ENCODE peak calls at places on chromosomes 4 and X, in six cellular contexts. N is IMR-90, O is neuronal stem cell, T is mesendoderm, M is H1, S is H9. E is an unnamed sample.

GRCh38 chr4:54942735-54943134 is 182.7 kb downstream of the KDR start:
- DNase-seq in T (no peak), N (no peak), S (no peak), M (no peak), O (no peak), E (no peak)

GRCh38 chr4:151169223-151169622 is 69.8 kb downstream of the RPS3A start:
- DNase-seq in T (peak), O (peak), S (no peak), M (no peak), N (peak), E (peak)

GRCh38 chr4:142811034-142811433 is 35.1 kb downstream of the INPP4B start:
- DNase-seq in N (no peak), S (no peak), O (no peak), T (no peak), M (no peak), E (no peak)

GRCh38 chr4:101458914-101459313 is 111.6 kb upstream of the PPP3CA start:
- DNase-seq in M (no peak), T (peak), S (no peak), N (peak), O (no peak), E (peak)

GRCh38 chr4:156901871-156902270 is 69.7 kb downstream of the PDGFC start:
- DNase-seq in S (no peak), T (no peak), N (peak), M (no peak), O (no peak), E (no peak)

GRCh38 chr4:16952462-16952871 is 54.0 kb upstream of the LDB2 start:
- DNase-seq in O (no peak), M (no peak), T (no peak), S (no peak), N (no peak), E (peak)

GRCh38 chr4:163132469-163133222 is 34.0 kb downstream of the NAF1 start:
- DNase-seq in M (no peak), S (no peak), T (no peak), N (no peak), O (no peak), E (no peak)

GRCh38 chr4:20528508-20528907 is 171.8 kb upstream of the PACRGL start:
- DNase-seq in N (peak), M (no peak), S (no peak), T (no peak), O (no peak), E (peak)

GRCh38 chr4:4254666-4255065 is 6.6 kb upstream of the TMEM128 start:
- DNase-seq in T (no peak), S (no peak), M (no peak), O (no peak), N (no peak), E (no peak)

GRCh38 chr4:133154725-133155124 is 5.6 kb downstream of the PCDH10 start:
- DNase-seq in M (no peak), S (no peak), T (peak), N (peak), O (no peak), E (peak)

GRCh38 chr4:59869056-59869455 is 1331.1 kb upstream of the ADGRL3 start:
- DNase-seq in S (no peak), N (no peak), O (peak), T (no peak), M (no peak), E (no peak)

GRCh38 chr4:101211146-101211553 is 136.2 kb downstream of the PPP3CA start:
- DNase-seq in T (peak), O (no peak), M (no peak), S (no peak), N (peak), E (peak)

GRCh38 chrX:115549008-115549407 is 12.0 kb upstream of the PLS3 start:
- DNase-seq in M (no peak), T (no peak), S (no peak), N (no peak), O (no peak), E (no peak)

GRCh38 chrX:124502599-124502998 is 156.2 kb downstream of the SH2D1A start:
- DNase-seq in S (no peak), N (no peak), M (no peak), T (no peak), O (no peak), E (no peak)

DNA sequence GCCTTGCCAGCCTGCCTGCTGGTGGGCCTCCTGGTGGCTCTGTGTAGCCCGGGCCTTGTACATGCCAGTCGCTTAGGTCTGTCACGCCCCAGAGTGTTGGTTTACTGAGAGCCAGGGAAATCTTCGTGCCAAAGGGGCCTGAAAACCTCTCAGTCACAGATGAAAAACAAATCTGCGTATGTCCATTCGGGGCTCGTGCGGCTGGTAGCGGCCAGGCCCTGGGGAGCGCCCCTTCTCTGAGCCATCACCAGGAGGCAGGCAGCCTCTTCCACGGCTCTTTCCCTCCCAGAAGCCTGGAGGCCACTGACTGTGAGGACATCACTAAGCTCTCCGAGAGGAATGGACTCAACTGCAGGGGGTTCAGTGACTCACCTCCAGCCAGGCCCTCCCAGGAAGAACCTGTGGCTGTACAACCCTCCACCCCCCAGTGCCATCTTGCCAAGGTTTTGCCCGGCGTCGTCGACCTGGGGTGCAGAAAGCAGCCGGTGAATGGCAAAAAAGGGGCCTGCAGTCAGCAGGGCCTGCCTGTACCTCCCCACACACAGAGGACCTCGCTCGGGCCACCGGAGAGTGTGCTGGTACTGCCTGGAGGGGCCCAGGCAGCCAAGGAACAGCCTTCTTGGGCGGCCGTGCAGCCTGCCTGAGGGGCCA is 162.2 kb downstream of the BCOR start:
- DNase-seq in N (no peak), T (peak), M (no peak), O (no peak), S (peak), E (no peak)
- H2BK120ac ChIP-seq in N (no peak), T (no peak), M (no peak), O (no peak), S (no peak), E (no peak)

GRCh38 chr4:145936142-145937020 is 2.2 kb downstream of the ZNF827 start:
- DNase-seq in O (peak), M (peak), S (peak), N (peak), T (peak), E (peak)
- H3K18ac ChIP-seq in O (peak), M (peak), S (peak), N (peak), T (peak), E (peak)

GRCh38 chr4:25775166-25775565 is 87.6 kb downstream of the SEL1L3 start:
- DNase-seq in O (no peak), N (no peak), S (no peak), M (no peak), T (no peak), E (no peak)
- H2BK15ac ChIP-seq in O (no peak), N (no peak), S (no peak), M (no peak), T (no peak), E (no peak)

DNA sequence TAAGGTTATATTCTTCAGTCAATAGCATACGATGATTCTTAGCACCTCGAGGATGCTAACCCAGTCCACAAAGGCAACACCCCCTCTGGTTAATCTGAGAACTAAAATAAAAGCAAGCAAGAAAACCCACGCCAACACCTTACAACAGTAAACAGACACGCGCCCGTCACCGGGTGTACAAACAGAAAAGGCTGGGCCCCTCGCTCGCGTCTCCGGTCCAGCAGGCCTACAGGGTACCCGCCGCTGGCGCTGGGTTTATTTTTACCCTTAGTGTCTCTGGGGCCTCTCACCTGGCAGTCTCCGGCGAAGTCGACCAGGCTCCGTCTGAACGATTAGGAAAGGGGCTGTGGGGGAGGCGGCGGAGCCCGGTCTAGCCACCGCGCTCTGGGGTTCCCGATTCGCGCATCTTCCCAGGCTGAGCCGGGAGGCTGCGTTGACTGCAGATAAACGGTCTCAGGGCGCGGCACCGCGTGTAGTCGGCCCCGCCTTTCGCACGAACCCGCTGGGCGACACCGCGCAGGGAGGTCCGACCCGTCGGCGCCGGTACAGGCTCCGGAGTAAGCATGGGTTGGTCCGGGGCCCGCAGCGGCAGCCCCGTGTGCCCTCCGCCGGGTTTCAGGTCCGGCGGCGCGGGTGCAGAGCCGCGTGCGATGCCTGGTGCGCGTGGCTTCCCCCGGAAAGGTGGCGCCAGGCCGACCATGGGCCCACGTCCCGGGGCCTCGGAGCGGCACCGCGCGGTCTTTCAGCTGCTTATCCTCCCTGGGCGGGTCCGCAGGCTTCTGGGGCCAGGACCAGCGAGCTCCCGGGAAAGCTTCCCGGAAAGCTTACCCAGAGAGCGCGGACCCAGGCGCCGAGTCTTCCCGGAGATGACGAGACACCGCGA is at the start of gene SLC9B2:
- DNase-seq in S (peak), O (peak), T (peak), M (peak), N (peak), E (peak)
- H2BK120ac ChIP-seq in S (no peak), O (peak), T (no peak), M (no peak), N (peak), E (peak)

GRCh38 chrX:55490974-55491373 is 1.3 kb upstream of the USP51 start:
- DNase-seq in N (no peak), S (no peak), M (no peak), O (no peak), T (no peak), E (no peak)

GRCh38 chrX:55488268-55488558 is 1.4 kb downstream of the USP51 start:
- DNase-seq in N (no peak), M (no peak), O (peak), S (no peak), T (no peak), E (no peak)

GRCh38 chrX:55488559-55489314 is 911 bp downstream of the USP51 start:
- DNase-seq in S (peak), N (peak), T (peak), O (peak), M (peak), E (peak)

GRCh38 chrX:55489315-55490009 is at the start of gene USP51:
- DNase-seq in N (peak), O (peak), S (peak), T (peak), M (peak), E (peak)

DNA sequence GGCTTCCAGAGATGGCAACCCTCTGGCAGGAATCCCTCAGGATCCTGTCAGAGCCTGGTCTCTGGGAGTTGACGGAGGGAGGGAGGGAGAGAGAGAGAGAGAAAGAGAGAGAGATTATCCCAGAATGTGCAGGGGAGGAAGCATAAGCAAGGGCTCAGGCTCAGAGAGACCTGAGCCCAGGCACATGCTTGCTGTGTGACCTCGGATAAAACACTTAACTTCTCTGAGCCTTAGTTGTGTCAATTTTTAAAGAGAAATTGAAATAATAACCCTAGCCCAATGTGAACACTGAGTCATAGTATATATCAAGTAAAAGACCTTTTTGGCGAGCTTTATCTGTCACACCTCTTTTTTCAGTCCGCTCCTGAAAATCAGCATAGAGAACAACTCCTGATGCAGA is 473 bp upstream of the USP51 start:
- DNase-seq in N (no peak), O (no peak), S (no peak), T (no peak), M (no peak), E (no peak)
- H3K18ac ChIP-seq in N (no peak), O (peak), S (no peak), T (peak), M (no peak), E (peak)

DNA sequence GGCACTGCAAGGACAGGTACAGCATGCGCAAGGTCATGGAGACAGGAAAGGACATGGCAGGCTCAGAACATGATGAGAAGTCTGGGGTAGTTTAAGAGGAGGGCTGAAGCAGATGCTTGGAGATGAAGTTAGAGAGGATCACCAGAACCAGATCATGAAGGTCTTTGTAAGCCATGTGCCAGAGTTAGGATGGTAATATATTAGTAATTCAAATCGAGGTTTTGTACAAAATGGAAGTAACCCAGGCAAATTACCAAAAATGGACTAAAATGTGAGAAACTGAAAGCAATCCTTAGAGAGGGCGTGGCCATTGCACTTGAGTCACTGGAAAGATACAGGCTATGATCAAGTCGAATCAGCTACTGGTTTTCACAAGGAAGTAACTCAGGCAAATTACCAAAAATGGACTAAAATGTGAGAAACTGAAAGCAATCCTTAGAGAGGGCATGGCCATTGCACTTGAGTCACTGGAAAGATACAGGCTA is 13.5 kb downstream of the RXFP1 start:
- DNase-seq in M (no peak), S (no peak), N (peak), T (no peak), O (no peak), E (peak)
- H2BK15ac ChIP-seq in M (no peak), S (no peak), N (peak), T (no peak), O (no peak), E (no peak)

DNA sequence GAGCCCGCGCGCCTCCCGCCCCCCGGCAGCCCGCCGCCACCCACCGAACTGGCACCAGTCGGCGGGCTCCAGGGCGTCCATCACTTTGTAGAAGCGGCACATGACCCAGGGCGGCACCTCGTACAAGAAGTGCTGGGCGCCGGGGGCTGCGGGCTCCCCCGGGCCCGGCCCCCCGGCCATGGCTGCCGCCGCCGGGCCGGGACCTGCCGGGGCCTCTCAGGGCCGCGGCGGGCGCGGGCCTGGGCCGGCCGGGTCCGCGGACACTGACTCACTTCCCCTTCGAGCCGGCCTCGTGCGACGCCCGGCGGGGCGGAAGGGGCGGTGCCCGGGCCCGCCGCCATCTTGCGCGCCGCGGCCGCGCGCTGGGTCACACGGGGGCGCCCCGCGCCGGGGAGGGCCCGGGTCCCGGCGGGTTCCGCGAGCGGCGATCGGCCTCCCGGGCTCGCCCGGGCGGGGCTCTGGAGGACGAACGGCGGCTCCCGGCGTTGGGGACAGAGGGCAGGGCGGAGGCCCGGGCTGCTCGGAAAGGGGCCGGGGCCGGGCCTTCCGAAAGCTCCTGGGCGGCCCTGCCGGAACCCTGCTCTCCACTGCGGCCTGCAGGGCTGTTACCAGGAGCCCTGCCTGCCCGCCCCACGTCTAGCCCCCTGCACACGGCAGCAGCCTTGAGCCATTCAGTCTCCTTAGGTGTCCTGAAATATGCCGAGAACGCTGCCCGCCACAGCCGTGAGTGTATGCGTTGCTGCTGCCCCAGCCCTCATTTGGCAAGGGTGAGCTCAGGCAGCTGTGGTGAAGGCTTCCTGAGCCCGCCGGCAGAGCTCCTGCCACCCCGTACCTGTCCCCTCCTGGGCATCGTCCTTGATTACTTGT is at the start of gene IRAK1:
- DNase-seq in N (peak), M (peak), S (no peak), T (peak), O (peak), E (peak)
- H2BK120ac ChIP-seq in N (peak), M (peak), S (no peak), T (no peak), O (no peak), E (peak)